ENCODE peak calls at places on chromosomes 6 and 20, in seven cellular contexts. I, Q, S, A, W, E and M are unnamed samples.

GRCh38 chr20:50245561-50246366 is 55.1 kb downstream of the CEBPB start:
- DNase-seq in I (no peak), Q (no peak), S (peak; percentile 85), A (no peak), W (no peak), E (no peak), M (no peak)

GRCh38 chr6:132209351-132209750 is 191.9 kb downstream of the MOXD1 start:
- DNase-seq in I (no peak), Q (no peak), S (peak; percentile 41), A (peak; percentile 40), W (no peak), E (no peak), M (no peak)

GRCh38 chr6:135667694-135668455 is 170.3 kb upstream of the AHI1 start:
- DNase-seq in I (no peak), Q (peak; percentile 5), S (peak; percentile 5), A (no peak), W (no peak), E (peak; percentile 6), M (no peak)

GRCh38 chr20:37649635-37650244 is 44.1 kb upstream of the CTNNBL1 start:
- DNase-seq in I (no peak), Q (no peak), S (no peak), A (no peak), W (no peak), E (no peak), M (no peak)

GRCh38 chr6:129251669-129252376 is 368.9 kb downstream of the LAMA2 start:
- DNase-seq in I (peak; percentile 41), Q (peak; percentile 69), S (peak; percentile 63), A (peak; percentile 50), W (peak; percentile 31), E (peak; percentile 65), M (peak; percentile 55)

GRCh38 chr6:20168668-20169633 is 43.3 kb downstream of the MBOAT1 start:
- DNase-seq in I (peak; percentile 92), Q (no peak), S (no peak), A (no peak), W (no peak), E (no peak), M (no peak)

GRCh38 chr6:39840781-39841180 is 48.6 kb downstream of the DAAM2 start:
- DNase-seq in I (no peak), Q (no peak), S (no peak), A (no peak), W (no peak), E (no peak), M (no peak)

GRCh38 chr20:44095831-44096230 is 91.2 kb downstream of the JPH2 start:
- DNase-seq in I (no peak), Q (no peak), S (no peak), A (peak; percentile 32), W (no peak), E (no peak), M (no peak)

GRCh38 chr20:63180541-63181185 is 35.3 kb downstream of the YTHDF1 start:
- DNase-seq in I (no peak), Q (no peak), S (no peak), A (no peak), W (no peak), E (no peak), M (no peak)